ENCODE peak calls at places on chromosome 2, in five cellular contexts. O is thoracic aorta, X is ascending aorta, G is Peyer's patch, M is OCI-LY7. P is an unnamed sample.

GRCh38 chr2:28821295-28821958 is 10.8 kb downstream of the SPDYA start:
- DNase-seq in O (no peak), G (peak; percentile 80), M (peak; percentile 65), X (no peak), P (no peak)

GRCh38 chr2:135944625-135945024 is 40.8 kb downstream of the DARS1 start:
- DNase-seq in O (no peak), M (no peak), G (no peak), X (no peak), P (no peak)

GRCh38 chr2:138723588-138723987 is 56.6 kb downstream of the NXPH2 start:
- DNase-seq in M (no peak), X (no peak), O (no peak), G (no peak), P (no peak)

GRCh38 chr2:95721726-95722125 is 129.9 kb downstream of the TRIM43 start:
- DNase-seq in M (no peak), X (no peak), O (no peak), G (no peak), P (no peak)

GRCh38 chr2:42493468-42493884 is 306 bp downstream of the KCNG3 start:
- DNase-seq in O (no peak), M (no peak), X (no peak), G (no peak), P (no peak)

GRCh38 chr2:68336192-68336591 is 16.4 kb upstream of the CNRIP1 start:
- DNase-seq in X (no peak), O (no peak), G (no peak), M (no peak), P (no peak)

GRCh38 chr2:12089496-12089895 is 343.1 kb downstream of the LPIN1 start:
- DNase-seq in M (no peak), G (no peak), O (no peak), X (no peak), P (no peak)

GRCh38 chr2:190649798-190650390 is 1.0 kb downstream of the NAB1 start:
- DNase-seq in G (no peak), X (no peak), O (no peak), M (peak; percentile 18), P (no peak)

GRCh38 chr2:854460-854859 is 96.2 kb upstream of the SNTG2 start:
- DNase-seq in X (no peak), G (peak; percentile 60), M (peak; percentile 37), O (no peak), P (no peak)

GRCh38 chr2:209556354-209556961 is 132.6 kb downstream of the MAP2 start:
- DNase-seq in O (no peak), M (peak; percentile 1), X (no peak), G (no peak), P (no peak)

GRCh38 chr2:33086400-33087015 is 139.8 kb downstream of the LTBP1 start:
- DNase-seq in X (no peak), M (peak; percentile 81), O (no peak), G (peak; percentile 63), P (no peak)

GRCh38 chr2:26913599-26914285 is 56.7 kb upstream of the MAPRE3 start:
- DNase-seq in O (no peak), G (no peak), M (no peak), X (no peak), P (no peak)

GRCh38 chr2:156553714-156554442 is 117.7 kb downstream of the GPD2 start:
- DNase-seq in X (no peak), G (no peak), O (no peak), M (no peak), P (no peak)

GRCh38 chr2:236775521-236775920 is 205.9 kb downstream of the ACKR3 start:
- DNase-seq in G (no peak), O (no peak), X (no peak), M (no peak), P (no peak)

GRCh38 chr2:237998530-237998929 is 31.7 kb downstream of the UBE2F start:
- DNase-seq in G (no peak), X (no peak), M (no peak), O (no peak), P (no peak)

GRCh38 chr2:240425236-240425615 is 10.2 kb upstream of the GPC1 start:
- DNase-seq in M (no peak), X (no peak), G (no peak), O (no peak), P (no peak)

GRCh38 chr2:25794544-25795276 is 83.6 kb downstream of the ASXL2 start:
- DNase-seq in M (peak; percentile 7), X (no peak), O (no peak), G (no peak), P (no peak)

GRCh38 chr2:12929806-12930205 is 213.1 kb downstream of the TRIB2 start:
- DNase-seq in X (no peak), O (no peak), G (no peak), M (no peak), P (no peak)

GRCh38 chr2:236608710-236609109 is 39.1 kb downstream of the ACKR3 start:
- DNase-seq in X (no peak), M (no peak), G (no peak), O (no peak), P (no peak)

GRCh38 chr2:101770672-101771071 is 73.2 kb downstream of the MAP4K4 start:
- DNase-seq in G (peak; percentile 75), O (no peak), X (no peak), M (peak; percentile 68), P (no peak)

GRCh38 chr2:216206821-216207220 is 97.7 kb downstream of the XRCC5 start:
- DNase-seq in G (no peak), X (no peak), O (no peak), M (no peak), P (no peak)

GRCh38 chr2:234979204-234980167 is 27.7 kb downstream of the SH3BP4 start:
- DNase-seq in O (no peak), X (no peak), M (no peak), G (no peak), P (no peak)

GRCh38 chr2:127658641-127659407 is 12.9 kb downstream of the GPR17 start:
- DNase-seq in X (no peak), M (no peak), G (no peak), O (no peak), P (no peak)
- H3K27ac ChIP-seq in X (peak overlapping the region; percentile 82), M (no peak overlapping the region), G (peak overlapping the region; percentile 32), O (peak overlapping the region; percentile 40), P (peak overlapping the region; percentile 45)

GRCh38 chr2:3291113-3291512 is 86.5 kb downstream of the EIPR1 start:
- DNase-seq in O (no peak), G (no peak), X (no peak), M (no peak), P (no peak)

GRCh38 chr2:3290655-3291054 is 87.0 kb downstream of the EIPR1 start:
- DNase-seq in O (no peak), M (no peak), X (no peak), G (peak; percentile 31), P (no peak)

GRCh38 chr2:3289526-3289925 is 88.1 kb downstream of the EIPR1 start:
- DNase-seq in G (peak; percentile 27), X (no peak), M (no peak), O (no peak), P (no peak)

GRCh38 chr2:3289164-3289515 is 88.5 kb downstream of the EIPR1 start:
- DNase-seq in O (no peak), M (no peak), X (no peak), G (no peak), P (no peak)

GRCh38 chr2:3289971-3290370 is 87.6 kb downstream of the EIPR1 start:
- DNase-seq in X (no peak), G (peak; percentile 35), O (no peak), M (no peak), P (no peak)
- H3K27ac ChIP-seq in X (no peak overlapping the region), G (no peak overlapping the region), O (no peak overlapping the region), M (no peak overlapping the region), P (no peak overlapping the region)

DNA sequence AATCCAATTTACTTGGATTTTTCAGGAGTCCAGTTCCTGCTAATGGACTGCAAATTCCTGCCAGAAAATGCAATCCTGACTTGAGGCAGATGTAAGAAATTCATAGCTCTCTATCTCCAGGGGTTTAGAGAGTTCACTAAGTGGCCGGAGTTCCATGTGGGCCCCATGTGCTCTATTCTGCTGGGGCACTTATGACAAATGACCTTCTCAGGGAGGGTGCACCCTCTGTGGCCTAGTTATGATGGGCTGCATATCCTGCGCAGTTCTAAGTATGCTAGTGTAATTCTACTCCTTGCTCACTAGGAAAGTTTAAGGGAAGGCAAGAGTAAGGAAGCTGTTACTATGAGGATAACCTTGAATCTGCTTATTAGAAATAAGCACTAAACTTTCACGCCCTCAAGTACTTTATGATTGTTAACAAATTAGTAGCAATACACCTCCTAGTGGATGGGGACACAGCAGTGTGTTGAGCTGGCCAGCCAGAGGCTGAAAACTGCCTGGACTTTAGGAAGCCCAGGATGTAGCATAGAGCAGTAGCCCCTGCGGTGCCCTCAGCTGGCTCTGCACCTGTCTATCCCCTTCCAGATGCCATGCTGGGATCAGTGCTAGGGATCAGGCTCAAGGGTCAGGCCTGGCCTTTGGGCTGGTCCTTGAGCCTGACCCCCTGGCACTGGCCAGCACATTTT is 14.4 kb downstream of the SMYD1 start:
- DNase-seq in O (no peak), M (no peak), X (no peak), G (no peak), P (no peak)
- H3K27ac ChIP-seq in O (no peak overlapping the region), M (no peak overlapping the region), X (no peak overlapping the region), G (no peak overlapping the region), P (peak overlapping the region; percentile 94)

GRCh38 chr2:233061007-233061590 is 957 bp downstream of the INPP5D start:
- DNase-seq in M (peak; percentile 86), O (no peak), G (peak; percentile 81), X (no peak), P (peak; percentile 37)
- H3K27ac ChIP-seq in M (peak overlapping the region; percentile 87), O (peak overlapping the region; percentile 55), G (peak overlapping the region; percentile 80), X (peak overlapping the region; percentile 63), P (no peak overlapping the region)

GRCh38 chr2:121532347-121532766 is 1.7 kb downstream of the RNU4ATAC start:
- DNase-seq in X (no peak), G (no peak), M (no peak), O (no peak), P (no peak)
- H3K27ac ChIP-seq in X (no peak overlapping the region), G (peak overlapping the region; percentile 89), M (peak overlapping the region; percentile 94), O (no peak overlapping the region), P (no peak overlapping the region)

GRCh38 chr2:150271952-150272351 is 215.5 kb downstream of the RND3 start:
- DNase-seq in G (no peak), X (no peak), O (no peak), M (no peak), P (no peak)
- H3K27ac ChIP-seq in G (no peak overlapping the region), X (no peak overlapping the region), O (peak overlapping the region; percentile 36), M (no peak overlapping the region), P (no peak overlapping the region)